ENCODE peak calls at places on chromosomes 13 and 19, in ten cellular contexts. R is endothelial cell of umbilical vein, M is HepG2, D is A549, J is HCT116, G is WTC11, Y is GM12878, X is H1, V is K562, H is SK-N-SH. F is an unnamed sample.

GRCh38 chr13:97439196-97439595 is 5.2 kb downstream of the RAP2A start:
- DNase-seq in R (peak; percentile 2), M (no peak), D (no peak), J (no peak), G (no peak), Y (no peak), X (no peak), V (no peak), H (no peak), F (no peak)

GRCh38 chr13:113636266-113636963 is 21.6 kb downstream of the ATP4B start:
- DNase-seq in R (no peak), M (no peak), D (no peak), J (no peak), G (peak; percentile 5), Y (no peak), X (no peak), V (no peak), H (no peak), F (no peak)

GRCh38 chr19:34580408-34580807 is 96.6 kb downstream of the SCGB2B2 start:
- DNase-seq in R (no peak), M (no peak), D (no peak), J (no peak), G (no peak), Y (no peak), X (no peak), V (no peak), H (no peak), F (no peak)

GRCh38 chr13:101919541-101920306 is 467.2 kb downstream of the ITGBL1 start:
- DNase-seq in R (peak; percentile 38), M (no peak), D (no peak), J (no peak), G (peak; percentile 78), Y (no peak), X (peak; percentile 85), V (no peak), H (peak; percentile 6), F (peak; percentile 14)

GRCh38 chr19:1087813-1088418 is 7.3 kb downstream of the POLR2E start:
- DNase-seq in R (no peak), M (no peak), D (no peak), J (no peak), G (no peak), Y (no peak), X (no peak), V (no peak), H (no peak), F (peak; percentile 90)

GRCh38 chr13:113145911-113146598 is 12.4 kb upstream of the PROZ start:
- DNase-seq in R (no peak), M (no peak), D (no peak), J (no peak), G (no peak), Y (no peak), X (no peak), V (no peak), H (no peak), F (no peak)

GRCh38 chr19:5154129-5154798 is 185.4 kb downstream of the KDM4B start:
- DNase-seq in R (no peak), M (peak; percentile 52), D (peak; percentile 51), J (no peak), G (peak; percentile 90), Y (no peak), X (peak; percentile 91), V (peak; percentile 76), H (peak; percentile 82), F (peak; percentile 45)

GRCh38 chr13:112330066-112330465 is 46.1 kb upstream of the SPACA7 start:
- DNase-seq in R (no peak), M (no peak), D (no peak), J (no peak), G (no peak), Y (no peak), X (no peak), V (no peak), H (no peak), F (no peak)

GRCh38 chr13:109254271-109254670 is 532.1 kb downstream of the IRS2 start:
- DNase-seq in R (no peak), M (no peak), D (no peak), J (no peak), G (no peak), Y (no peak), X (no peak), V (no peak), H (no peak), F (no peak)

GRCh38 chr13:113904411-113904810 is 40.5 kb upstream of the GAS6 start:
- DNase-seq in R (peak; percentile 62), M (peak; percentile 25), D (peak; percentile 6), J (no peak), G (peak; percentile 66), Y (no peak), X (peak; percentile 72), V (peak; percentile 55), H (no peak), F (peak; percentile 53)

GRCh38 chr13:57877596-57877995 is 246.1 kb downstream of the PCDH17 start:
- DNase-seq in R (no peak), M (no peak), D (no peak), J (no peak), G (no peak), Y (no peak), X (no peak), V (no peak), H (no peak), F (no peak)

GRCh38 chr19:30085394-30085793 is 143.4 kb downstream of the URI1 start:
- DNase-seq in R (no peak), M (peak; percentile 4), D (no peak), J (peak; percentile 16), G (peak; percentile 62), Y (no peak), X (peak; percentile 62), V (peak; percentile 41), H (peak; percentile 67), F (peak; percentile 3)

GRCh38 chr19:23071087-23071511 is 45.7 kb upstream of the ZNF730 start:
- DNase-seq in R (no peak), M (no peak), D (no peak), J (no peak), G (peak; percentile 33), Y (no peak), X (no peak), V (peak; percentile 9), H (peak; percentile 66), F (peak; percentile 51)

GRCh38 chr19:34662919-34663318 is 14.0 kb downstream of the SCGB2B2 start:
- DNase-seq in R (peak; percentile 29), M (peak; percentile 51), D (no peak), J (peak; percentile 41), G (peak; percentile 60), Y (no peak), X (no peak), V (peak; percentile 62), H (peak; percentile 68), F (peak; percentile 61)

GRCh38 chr13:29436291-29436690 is 159.2 kb downstream of the SLC7A1 start:
- DNase-seq in R (peak; percentile 59), M (no peak), D (no peak), J (no peak), G (no peak), Y (no peak), X (no peak), V (no peak), H (no peak), F (no peak)

GRCh38 chr19:45096700-45097099 is 3.7 kb downstream of the PPP1R37 start:
- DNase-seq in R (no peak), M (no peak), D (no peak), J (no peak), G (no peak), Y (no peak), X (no peak), V (no peak), H (no peak), F (no peak)

DNA sequence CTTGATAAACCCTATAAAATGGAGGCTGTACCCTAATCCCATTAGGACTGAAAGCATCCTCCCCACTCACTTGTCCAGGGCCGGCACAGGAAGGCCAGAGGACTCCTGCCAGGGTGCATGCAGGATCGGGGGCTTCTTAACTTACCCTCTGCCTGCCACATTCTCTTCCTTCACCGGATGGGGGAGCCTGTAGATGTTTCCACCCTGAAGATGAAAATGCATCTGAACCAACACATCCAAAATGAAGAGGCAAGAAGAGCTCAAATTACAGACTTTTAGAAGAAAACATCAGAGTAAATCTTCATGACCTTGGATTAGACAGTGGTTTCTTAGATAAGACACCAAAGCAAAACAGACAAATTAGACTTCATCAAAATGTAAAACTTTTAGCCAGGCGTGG is 25.9 kb upstream of the NAPA start:
- DNase-seq in R (no peak), M (peak; percentile 31), D (peak; percentile 43), J (no peak), G (peak; percentile 36), Y (no peak), X (no peak), V (peak; percentile 37), H (no peak), F (no peak)
- TF ChIP-seq MAX in R (no peak), M (no peak), D (no peak), J (no peak), G (no peak), Y (no peak), X (no peak), V (no peak), H (no peak), F (no peak)

DNA sequence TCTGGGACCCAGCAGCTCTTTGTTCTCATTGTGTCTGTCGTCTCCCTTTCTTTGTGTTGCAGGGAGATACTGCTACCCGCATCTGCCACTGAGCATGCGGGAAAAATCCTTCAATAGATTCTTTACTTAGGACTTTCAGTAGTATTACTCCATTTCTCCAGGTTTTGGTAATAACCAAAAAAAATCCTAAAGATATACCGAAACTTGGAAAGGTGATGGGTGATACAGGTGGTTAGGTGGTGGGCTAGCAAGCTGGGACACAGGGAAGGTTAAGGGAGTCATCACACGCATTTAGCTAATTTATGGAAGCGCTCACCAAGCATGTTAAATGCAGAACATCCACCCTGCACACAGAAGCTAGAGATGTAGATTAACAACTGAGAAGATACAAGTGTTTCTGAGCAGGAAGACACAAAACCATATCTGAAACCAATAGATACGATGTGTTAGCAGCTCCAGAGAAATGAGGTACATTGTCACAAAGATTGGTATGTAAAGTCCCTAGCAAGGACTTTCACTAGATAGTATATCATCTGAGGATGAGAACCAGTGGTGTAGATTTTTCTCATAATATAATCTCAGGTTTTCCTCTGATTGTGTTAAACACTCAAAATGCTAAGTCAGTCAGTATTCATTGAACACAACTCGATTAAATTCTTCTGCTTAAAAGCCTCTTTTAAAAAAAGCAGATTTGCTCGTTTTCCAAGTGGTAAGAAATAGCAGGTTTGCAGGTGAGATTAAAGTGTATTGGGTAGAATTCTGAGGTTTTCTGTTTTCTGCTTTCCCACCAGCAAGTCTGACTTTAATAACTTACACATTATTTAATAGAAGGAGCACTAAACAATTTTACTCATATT is 1.3 kb upstream of the SLAIN1 start:
- DNase-seq in R (peak; percentile 12), M (no peak), D (no peak), J (no peak), G (no peak), Y (no peak), X (no peak), V (no peak), H (peak; percentile 45), F (no peak)
- TF ChIP-seq MAX in R (no peak), M (no peak), D (no peak), J (no peak), G (no peak), Y (no peak), X (no peak), V (no peak), H (no peak), F (peak; percentile 11)

GRCh38 chr19:28737526-28737925 is 475.4 kb downstream of the UQCRFS1 start:
- DNase-seq in R (no peak), M (no peak), D (no peak), J (no peak), G (no peak), Y (no peak), X (no peak), V (no peak), H (no peak), F (no peak)
- TF ChIP-seq MAX in R (no peak), M (no peak), D (no peak), J (no peak), G (no peak), Y (no peak), X (no peak), V (no peak), H (no peak), F (no peak)

GRCh38 chr19:50418186-50419021 is at the start of gene SPIB:
- DNase-seq in R (no peak), M (no peak), D (no peak), J (no peak), G (no peak), Y (no peak), X (no peak), V (no peak), H (no peak), F (peak; percentile 54)
- TF ChIP-seq MAX in R (no peak), M (no peak), D (no peak), J (no peak), G (no peak), Y (no peak), X (no peak), V (no peak), H (no peak), F (no peak)

F was measured in NB4.